ENCODE peak calls at places on chromosomes 12 and 14, in four cellular contexts. H, U, O and X are unnamed samples.

GRCh38 chr12:122090759-122091535 is 12.4 kb downstream of the MLXIP start:
- DNase-seq in H (peak), U (no peak), O (no peak), X (no peak)

GRCh38 chr12:52528641-52529143 is 8.5 kb upstream of the KRT5 start:
- DNase-seq in H (no peak), U (no peak), O (no peak), X (no peak)

GRCh38 chr12:45220366-45220931 is 4.6 kb downstream of the ANO6 start:
- DNase-seq in H (no peak), U (no peak), O (no peak), X (no peak)

GRCh38 chr14:105738638-105739037 is 212.3 kb downstream of the TMEM121 start:
- DNase-seq in H (no peak), U (no peak), O (no peak), X (no peak)

GRCh38 chr12:50933459-50934124 is 18.8 kb upstream of the HIGD1C start:
- DNase-seq in H (no peak), U (peak), O (no peak), X (no peak)

GRCh38 chr14:104109731-104110361 is 24.3 kb downstream of the ASPG start:
- DNase-seq in H (no peak), U (no peak), O (no peak), X (no peak)

GRCh38 chr12:44930972-44931600 is 55.0 kb upstream of the NELL2 start:
- DNase-seq in H (peak), U (peak), O (no peak), X (peak)

GRCh38 chr14:33435911-33436310 is 497.2 kb downstream of the NPAS3 start:
- DNase-seq in H (peak), U (no peak), O (no peak), X (no peak)

GRCh38 chr12:120630139-120630895 is 10.1 kb upstream of the CABP1 start:
- DNase-seq in H (no peak), U (no peak), O (no peak), X (no peak)

GRCh38 chr14:54565236-54566151 is 1.4 kb upstream of the SAMD4A start:
- DNase-seq in H (peak), U (peak), O (no peak), X (peak)

GRCh38 chr12:15700595-15700994 is 88.6 kb downstream of the EPS8 start:
- DNase-seq in H (peak), U (no peak), O (peak), X (peak)

GRCh38 chr14:73567951-73568885 is 795 bp upstream of the ACOT2 start:
- DNase-seq in H (peak), U (peak), O (no peak), X (peak)

GRCh38 chr14:67583711-67584644 is 16.1 kb downstream of the PIGH start:
- DNase-seq in H (peak), U (peak), O (no peak), X (peak)

GRCh38 chr12:107238276-107238675 is 144.9 kb upstream of the CRY1 start:
- DNase-seq in H (peak), U (no peak), O (no peak), X (no peak)

GRCh38 chr14:91154851-91155625 is 41.2 kb downstream of the DGLUCY start:
- DNase-seq in H (peak), U (peak), O (no peak), X (peak)

GRCh38 chr14:29643415-29644206 is 284.0 kb downstream of the PRKD1 start:
- DNase-seq in H (peak), U (peak), O (no peak), X (peak)

GRCh38 chr14:103593577-103593976 is 30.8 kb downstream of the COA8 start:
- DNase-seq in H (no peak), U (no peak), O (peak), X (peak)

GRCh38 chr12:9673404-9674225 is 4.1 kb downstream of the CLEC2D start:
- DNase-seq in H (peak), U (peak), O (no peak), X (peak)

GRCh38 chr14:61420326-61420725 is 98.9 kb downstream of the PRKCH start:
- DNase-seq in H (peak), U (no peak), O (no peak), X (peak)

GRCh38 chr12:121786441-121786825 is 7.1 kb downstream of the RHOF start:
- DNase-seq in H (peak), U (no peak), O (no peak), X (peak)

GRCh38 chr12:71057330-71057729 is 100.5 kb downstream of the TSPAN8 start:
- DNase-seq in H (no peak), U (no peak), O (no peak), X (no peak)

GRCh38 chr12:108854055-108854452 is 3.3 kb downstream of the SSH1 start:
- DNase-seq in H (peak), U (no peak), O (peak), X (no peak)

GRCh38 chr12:131511391-131511802 is 199.5 kb upstream of the SFSWAP start:
- DNase-seq in H (no peak), U (no peak), O (peak), X (peak)

GRCh38 chr12:131513606-131514005 is 197.3 kb upstream of the SFSWAP start:
- DNase-seq in H (no peak), U (no peak), O (no peak), X (no peak)

GRCh38 chr12:131509706-131510105 is 201.2 kb upstream of the SFSWAP start:
- DNase-seq in H (no peak), U (no peak), O (no peak), X (no peak)

GRCh38 chr12:131510431-131510830 is 200.5 kb upstream of the SFSWAP start:
- DNase-seq in H (no peak), U (no peak), O (no peak), X (no peak)

GRCh38 chr12:131511803-131512564 is 198.9 kb upstream of the SFSWAP start:
- DNase-seq in H (no peak), U (no peak), O (no peak), X (no peak)
- TF ChIP-seq FOS in H (no peak), U (no peak), O (no peak), X (no peak)

GRCh38 chr12:6979021-6979420 is 8.3 kb downstream of the EMG1 start:
- DNase-seq in H (no peak), U (no peak), O (no peak), X (no peak)
- TF ChIP-seq FOS in H (no peak), U (no peak), O (no peak), X (no peak)

GRCh38 chr14:94558842-94559241 is 2.4 kb upstream of the SERPINA4 start:
- DNase-seq in H (no peak), U (no peak), O (no peak), X (no peak)
- TF ChIP-seq FOS in H (no peak), U (no peak), O (no peak), X (no peak)

GRCh38 chr12:119479121-119479561 is 114.4 kb upstream of the TMEM233 start:
- DNase-seq in H (no peak), U (no peak), O (no peak), X (no peak)
- TF ChIP-seq FOS in H (no peak), U (no peak), O (no peak), X (no peak)

GRCh38 chr12:129052373-129052772 is 199.1 kb downstream of the GLT1D1 start:
- DNase-seq in H (no peak), U (no peak), O (no peak), X (no peak)

DNA sequence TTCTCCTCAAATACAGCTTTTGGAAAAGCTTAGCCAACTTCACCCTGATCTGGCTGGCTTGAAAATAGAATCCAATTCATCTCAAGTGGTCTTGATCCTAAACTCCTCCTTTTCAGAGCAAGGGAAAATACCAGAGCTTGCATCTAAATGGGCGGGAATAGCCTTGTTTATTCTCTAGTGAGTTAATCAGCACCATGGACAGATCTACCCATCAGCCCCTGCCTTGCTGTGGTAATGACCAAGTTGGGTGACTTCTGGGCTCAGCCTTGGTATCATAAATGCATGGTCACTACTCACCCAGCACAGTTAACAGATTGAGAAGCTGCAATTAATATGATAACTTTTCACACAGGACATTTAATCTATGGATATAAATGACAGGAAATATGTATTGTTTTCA is 196.6 kb downstream of the GLT1D1 start:
- DNase-seq in H (no peak), U (peak), O (no peak), X (no peak)
- TF ChIP-seq FOS in H (no peak), U (no peak), O (no peak), X (no peak)

GRCh38 chr14:101459392-101459900 is 101.8 kb upstream of the DIO3 start:
- DNase-seq in H (no peak), U (no peak), O (no peak), X (no peak)

GRCh38 chr14:101458536-101459391 is 102.5 kb upstream of the DIO3 start:
- DNase-seq in H (no peak), U (no peak), O (no peak), X (no peak)

GRCh38 chr14:101456246-101457159 is 104.8 kb upstream of the DIO3 start:
- DNase-seq in H (no peak), U (no peak), O (no peak), X (no peak)

GRCh38 chr14:101457177-101457935 is 103.9 kb upstream of the DIO3 start:
- DNase-seq in H (no peak), U (no peak), O (no peak), X (no peak)

DNA sequence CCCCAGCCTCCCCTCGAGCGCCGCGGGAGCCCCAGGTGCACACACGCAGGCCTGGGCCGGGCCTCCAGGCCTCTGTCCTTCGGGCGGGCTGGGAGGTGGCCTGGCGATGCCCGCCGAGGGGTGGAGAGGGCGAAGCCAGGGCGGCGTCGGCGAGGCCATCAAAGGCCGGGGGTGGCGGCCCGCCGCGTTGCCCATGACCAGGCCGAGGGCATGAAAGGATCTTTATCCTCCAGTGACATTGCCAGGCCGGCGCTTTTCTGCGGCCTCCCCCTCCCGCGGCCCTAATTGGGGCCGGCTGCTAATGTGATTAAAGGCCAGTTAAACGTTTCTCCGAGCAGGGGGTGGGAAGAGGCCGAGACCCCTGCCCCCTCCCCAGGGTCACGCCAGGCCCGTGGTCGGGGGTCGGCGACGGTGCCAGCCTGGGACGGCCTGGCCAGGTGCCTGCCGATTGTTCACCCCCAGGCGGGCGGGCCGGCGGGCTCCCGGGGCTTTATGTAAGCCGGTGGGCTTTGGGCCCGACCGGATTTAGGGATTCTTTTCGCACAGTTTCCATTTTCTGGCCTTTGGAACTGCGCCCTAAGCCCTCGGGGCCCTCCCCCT is 103.3 kb upstream of the DIO3 start:
- DNase-seq in H (no peak), U (no peak), O (no peak), X (no peak)
- TF ChIP-seq FOS in H (no peak), U (no peak), O (no peak), X (no peak)